ENCODE peak calls at places on chromosomes 11 and 22, in six cellular contexts. O is AG10803, H is A549, Z is fibroblast of the aortic adventitia, N is cardiac fibroblast, Q is GM23338. T is an unnamed sample.

GRCh38 chr11:3375552-3375951 is 3.4 kb downstream of the ZNF195 start:
- DNase-seq in O (peak), H (no peak), Z (peak), N (peak), Q (no peak), T (peak)

GRCh38 chr11:110314366-110315095 is 18.1 kb upstream of the RDX start:
- DNase-seq in O (no peak), H (no peak), Z (no peak), N (no peak), Q (no peak), T (no peak)

GRCh38 chr22:30310881-30311771 is 15.6 kb downstream of the TBC1D10A start:
- DNase-seq in O (peak), H (no peak), Z (peak), N (no peak), Q (no peak), T (no peak)

GRCh38 chr22:44311855-44312170 is 938 bp downstream of the SHISAL1 start:
- DNase-seq in O (peak), H (no peak), Z (peak), N (peak), Q (no peak), T (peak)

GRCh38 chr11:75273331-75273988 is 32.9 kb downstream of the TPBGL start:
- DNase-seq in O (no peak), H (no peak), Z (no peak), N (no peak), Q (no peak), T (no peak)

GRCh38 chr11:61966673-61967176 is 709 bp downstream of the FTH1 start:
- DNase-seq in O (peak), H (no peak), Z (peak), N (peak), Q (peak), T (no peak)

GRCh38 chr11:118241191-118242098 is 10.7 kb downstream of the MPZL3 start:
- DNase-seq in O (no peak), H (no peak), Z (peak), N (peak), Q (no peak), T (peak)

GRCh38 chr11:56932572-56933235 is 56.0 kb upstream of the OR5AK2 start:
- DNase-seq in O (peak), H (peak), Z (peak), N (peak), Q (no peak), T (peak)

GRCh38 chr11:86508604-86509471 is 134.2 kb downstream of the CCDC81 start:
- DNase-seq in O (peak), H (peak), Z (peak), N (peak), Q (no peak), T (peak)

GRCh38 chr11:68012843-68013610 is 2.9 kb downstream of the ALDH3B1 start:
- DNase-seq in O (peak), H (peak), Z (peak), N (peak), Q (no peak), T (peak)

GRCh38 chr22:45831394-45831793 is 145.6 kb downstream of the WNT7B start:
- DNase-seq in O (peak), H (no peak), Z (peak), N (peak), Q (no peak), T (peak)

GRCh38 chr11:74472030-74472429 is 4.7 kb upstream of the KCNE3 start:
- DNase-seq in O (no peak), H (no peak), Z (no peak), N (no peak), Q (no peak), T (peak)

GRCh38 chr11:76617553-76618265 is 52.8 kb downstream of the LRRC32 start:
- DNase-seq in O (peak), H (no peak), Z (peak), N (peak), Q (no peak), T (no peak)

GRCh38 chr11:74520316-74520715 is 26.8 kb upstream of the LIPT2 start:
- DNase-seq in O (no peak), H (no peak), Z (no peak), N (no peak), Q (no peak), T (no peak)

GRCh38 chr22:39650996-39651782 is 80.6 kb downstream of the CACNA1I start:
- DNase-seq in O (no peak), H (no peak), Z (no peak), N (no peak), Q (no peak), T (no peak)

GRCh38 chr11:76604081-76604601 is 66.4 kb downstream of the LRRC32 start:
- DNase-seq in O (no peak), H (no peak), Z (no peak), N (no peak), Q (no peak), T (no peak)

GRCh38 chr11:70503201-70503877 is 105.0 kb downstream of the CTTN start:
- DNase-seq in O (no peak), H (no peak), Z (no peak), N (no peak), Q (no peak), T (no peak)

GRCh38 chr22:40043086-40043485 is 48.3 kb downstream of the FAM83F start:
- DNase-seq in O (peak), H (no peak), Z (peak), N (peak), Q (no peak), T (no peak)

GRCh38 chr11:11025087-11025486 is 167.2 kb upstream of the ZBED5 start:
- DNase-seq in O (peak), H (no peak), Z (peak), N (peak), Q (no peak), T (peak)

GRCh38 chr22:32717337-32718240 is 83.9 kb upstream of the TIMP3 start:
- DNase-seq in O (no peak), H (no peak), Z (peak), N (no peak), Q (no peak), T (peak)

GRCh38 chr22:45418770-45419138 is 5.3 kb downstream of the RIBC2 start:
- DNase-seq in O (no peak), H (no peak), Z (no peak), N (no peak), Q (no peak), T (no peak)

GRCh38 chr11:61657566-61657965 is 22.6 kb upstream of the DAGLA start:
- DNase-seq in O (no peak), H (no peak), Z (no peak), N (peak), Q (no peak), T (peak)

GRCh38 chr11:97740783-97741151 is 1280.0 kb upstream of the CNTN5 start:
- DNase-seq in O (no peak), H (no peak), Z (no peak), N (no peak), Q (no peak), T (no peak)

GRCh38 chr11:73143126-73143838 is 1.2 kb upstream of the FCHSD2 start:
- DNase-seq in O (no peak), H (no peak), Z (peak), N (peak), Q (no peak), T (no peak)

GRCh38 chr11:23403210-23404185 is 543.2 kb upstream of the CCDC179 start:
- DNase-seq in O (no peak), H (no peak), Z (no peak), N (no peak), Q (no peak), T (no peak)

GRCh38 chr11:117604349-117604995 is 192.5 kb downstream of the DSCAML1 start:
- DNase-seq in O (no peak), H (no peak), Z (no peak), N (no peak), Q (no peak), T (no peak)

GRCh38 chr11:83456075-83456474 is 169.9 kb upstream of the CCDC90B start:
- DNase-seq in O (no peak), H (no peak), Z (no peak), N (no peak), Q (peak), T (no peak)

GRCh38 chr22:45818130-45819085 is 146.8 kb downstream of the ATXN10 start:
- DNase-seq in O (no peak), H (no peak), Z (no peak), N (no peak), Q (peak), T (peak)

GRCh38 chr22:46514592-46515207 is 22.7 kb downstream of the CELSR1 start:
- DNase-seq in O (peak), H (peak), Z (peak), N (peak), Q (no peak), T (peak)

GRCh38 chr11:47917643-47918369 is 62.6 kb upstream of the PTPRJ start:
- DNase-seq in O (peak), H (peak), Z (peak), N (peak), Q (peak), T (peak)

GRCh38 chr11:93686812-93687211 is 25.3 kb downstream of the CEP295 start:
- DNase-seq in O (peak), H (no peak), Z (peak), N (peak), Q (no peak), T (no peak)

GRCh38 chr11:24794064-24794463 is 297.2 kb downstream of the LUZP2 start:
- DNase-seq in O (no peak), H (no peak), Z (no peak), N (no peak), Q (no peak), T (no peak)

GRCh38 chr22:50671641-50672040 is 982 bp upstream of the SHANK3 start:
- DNase-seq in O (no peak), H (no peak), Z (no peak), N (peak), Q (no peak), T (no peak)

GRCh38 chr11:9089636-9090035 is 1.8 kb downstream of the SCUBE2 start:
- DNase-seq in O (no peak), H (no peak), Z (no peak), N (no peak), Q (no peak), T (peak)

GRCh38 chr11:69376155-69377028 is 82.4 kb downstream of the MYEOV start:
- DNase-seq in O (no peak), H (no peak), Z (no peak), N (no peak), Q (no peak), T (no peak)

GRCh38 chr11:61695917-61696316 is 15.7 kb downstream of the DAGLA start:
- DNase-seq in O (peak), H (peak), Z (peak), N (peak), Q (peak), T (peak)

GRCh38 chr22:19730662-19731360 is 7.5 kb downstream of the GP1BB start:
- DNase-seq in O (peak), H (peak), Z (peak), N (peak), Q (peak), T (peak)

GRCh38 chr22:19729507-19729906 is 6.2 kb downstream of the GP1BB start:
- DNase-seq in O (no peak), H (no peak), Z (no peak), N (no peak), Q (no peak), T (no peak)

GRCh38 chr22:19728836-19729235 is 5.5 kb downstream of the GP1BB start:
- DNase-seq in O (no peak), H (no peak), Z (no peak), N (no peak), Q (no peak), T (no peak)

GRCh38 chr22:19731361-19731725 is 8.0 kb downstream of the GP1BB start:
- DNase-seq in O (no peak), H (no peak), Z (no peak), N (no peak), Q (no peak), T (no peak)

GRCh38 chr22:19730141-19730661 is 6.9 kb downstream of the GP1BB start:
- DNase-seq in O (no peak), H (no peak), Z (no peak), N (no peak), Q (no peak), T (no peak)
- H3K4me3 ChIP-seq in O (no peak), H (no peak), Z (no peak), N (no peak), Q (peak), T (no peak)

GRCh38 chr11:94731921-94732601 is 36.1 kb upstream of the AMOTL1 start:
- DNase-seq in O (peak), H (peak), Z (peak), N (peak), Q (no peak), T (peak)
- TF ChIP-seq CTCF in O (no peak), H (no peak), Z (no peak), N (no peak), Q (no peak), T (no peak)

GRCh38 chr11:103924166-103925013 is 112.0 kb upstream of the DDI1 start:
- DNase-seq in O (no peak), H (no peak), Z (peak), N (peak), Q (no peak), T (no peak)
- H3K4me3 ChIP-seq in O (no peak), H (no peak), Z (no peak), N (no peak), Q (no peak), T (no peak)

GRCh38 chr11:122850076-122850631 is 11.9 kb downstream of the CRTAM start:
- DNase-seq in O (no peak), H (no peak), Z (peak), N (peak), Q (peak), T (peak)
- TF ChIP-seq CTCF in O (no peak), H (no peak), Z (no peak), N (no peak), Q (peak), T (no peak)

DNA sequence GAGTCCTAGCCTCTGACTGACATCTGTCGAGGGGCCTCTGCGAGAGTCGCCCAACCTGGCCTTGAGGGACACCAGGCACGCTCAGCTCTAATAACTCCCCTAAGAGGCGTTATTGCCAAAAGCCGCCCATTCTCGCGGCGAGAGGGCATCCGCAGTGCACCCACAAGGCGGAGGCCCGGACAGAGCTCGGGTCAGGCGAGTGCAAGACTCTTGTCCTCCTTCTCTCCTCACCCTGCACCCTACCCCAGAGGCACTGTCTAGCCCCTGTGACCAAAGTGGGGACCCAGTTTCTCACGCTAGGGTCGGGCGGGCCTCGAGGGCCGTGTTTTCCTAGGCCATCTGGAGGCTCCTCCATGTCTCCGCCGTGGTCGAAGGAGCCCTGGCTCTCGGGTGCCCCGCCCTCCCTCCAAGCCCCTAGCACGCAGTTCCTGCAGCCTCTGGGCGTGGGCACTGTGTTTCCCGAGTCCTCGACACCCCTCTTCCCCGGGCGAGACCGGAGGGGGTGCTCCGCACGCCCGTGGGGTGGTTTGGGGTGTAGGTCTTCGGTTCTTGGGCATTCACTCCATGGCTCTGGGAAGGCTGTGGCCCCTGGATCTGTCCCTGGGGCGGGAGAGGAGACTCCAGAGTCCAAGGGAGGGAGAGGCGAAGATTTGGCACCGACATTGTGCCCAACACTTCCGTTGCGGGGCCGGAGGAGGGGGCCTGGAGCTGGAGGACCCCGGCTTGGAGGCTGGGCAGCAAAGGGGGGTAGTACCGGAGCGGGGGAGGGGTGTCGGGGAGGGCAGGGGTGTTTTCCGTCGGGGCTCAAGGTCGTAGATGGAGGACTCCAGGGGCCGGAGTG is 1.0 kb downstream of the CHRM4 start:
- DNase-seq in O (no peak), H (no peak), Z (no peak), N (no peak), Q (peak), T (no peak)
- H3K4me3 ChIP-seq in O (no peak), H (peak), Z (no peak), N (no peak), Q (peak), T (no peak)

DNA sequence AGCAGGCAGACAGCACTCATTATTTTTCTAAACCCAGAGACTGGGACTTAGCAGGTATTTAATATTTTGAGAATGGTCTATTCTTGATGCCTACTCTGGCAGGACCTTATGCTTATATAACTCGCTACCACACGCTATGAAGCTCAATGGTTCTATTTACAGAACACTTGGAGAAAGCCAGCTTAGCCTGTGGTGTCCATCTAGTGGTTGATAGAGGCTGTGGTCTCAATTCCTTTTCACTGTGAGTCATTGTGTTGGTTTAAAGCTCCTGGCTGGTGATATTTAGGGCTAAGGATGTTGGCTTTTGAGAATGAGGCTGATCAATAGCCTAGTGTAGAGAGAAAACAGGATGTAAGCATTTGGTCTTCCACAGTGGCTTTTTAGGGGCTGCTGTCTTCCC is 206.4 kb downstream of the DBX1 start:
- DNase-seq in O (peak), H (peak), Z (peak), N (peak), Q (peak), T (peak)
- TF ChIP-seq CTCF in O (peak), H (peak), Z (peak), N (peak), Q (peak), T (peak)

GRCh38 chr11:12531681-12532080 is 142.5 kb upstream of the TEAD1 start:
- DNase-seq in O (no peak), H (no peak), Z (no peak), N (peak), Q (no peak), T (peak)

GRCh38 chr11:12532580-12532979 is 141.6 kb upstream of the TEAD1 start:
- DNase-seq in O (no peak), H (no peak), Z (no peak), N (no peak), Q (no peak), T (no peak)

GRCh38 chr11:12535321-12535720 is 138.9 kb upstream of the TEAD1 start:
- DNase-seq in O (no peak), H (no peak), Z (no peak), N (no peak), Q (no peak), T (no peak)

GRCh38 chr11:12536566-12536965 is 137.7 kb upstream of the TEAD1 start:
- DNase-seq in O (no peak), H (no peak), Z (no peak), N (no peak), Q (no peak), T (no peak)

DNA sequence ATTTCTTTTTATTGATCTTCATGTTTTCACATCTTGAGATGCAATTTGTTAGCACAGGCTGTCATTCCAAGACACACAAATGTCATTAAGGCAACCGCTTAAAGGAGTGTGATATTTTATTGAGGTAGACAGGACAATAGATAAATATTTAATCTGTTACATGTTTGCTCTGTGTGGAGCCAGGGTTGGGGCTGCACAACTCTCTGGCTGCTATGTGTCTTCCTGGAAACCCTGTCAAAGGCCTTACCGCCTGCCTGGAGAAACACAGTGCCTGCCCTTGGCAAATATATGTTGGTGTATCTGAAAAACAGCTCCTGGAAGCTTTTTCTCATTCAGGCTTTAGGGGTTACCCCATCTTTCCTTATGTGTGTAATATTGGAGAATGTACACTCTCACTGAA is 139.7 kb upstream of the TEAD1 start:
- DNase-seq in O (no peak), H (no peak), Z (no peak), N (no peak), Q (no peak), T (no peak)
- H3K4me3 ChIP-seq in O (no peak), H (no peak), Z (no peak), N (no peak), Q (no peak), T (no peak)

DNA sequence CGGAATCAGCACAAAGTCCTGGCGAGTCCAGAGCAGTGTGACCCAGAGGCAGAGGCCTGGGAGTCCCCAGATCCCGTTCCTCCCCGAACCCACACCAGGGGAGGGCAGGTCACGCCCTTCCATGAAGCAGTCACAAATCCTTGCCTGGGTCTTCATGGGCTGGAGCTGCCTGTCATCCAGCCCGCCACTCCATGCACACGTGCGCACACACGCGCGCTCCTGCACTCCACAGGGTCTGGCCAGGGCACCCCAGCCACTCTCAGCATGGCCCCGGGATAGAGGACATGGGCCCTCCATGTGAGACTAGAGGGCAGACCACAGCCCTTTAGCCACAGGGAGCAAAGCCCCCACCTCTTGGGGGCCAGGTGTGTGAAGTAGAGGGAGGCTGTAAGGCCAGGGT is 5.7 kb upstream of the TNFRSF13C start:
- DNase-seq in O (no peak), H (no peak), Z (no peak), N (no peak), Q (no peak), T (no peak)
- TF ChIP-seq CTCF in O (no peak), H (no peak), Z (no peak), N (no peak), Q (no peak), T (no peak)